ENCODE peak calls at places on chromosome 21, in five cellular contexts. R is OCI-LY7, Q is cardiac muscle cell, O is heart right ventricle, D is epithelial cell of esophagus. H is an unnamed sample.

GRCh38 chr21:22356663-22357062 is 1358.5 kb downstream of the NCAM2 start:
- DNase-seq in R (no peak), Q (no peak), O (no peak), D (no peak), H (no peak)

GRCh38 chr21:15667010-15667409 is 62.8 kb upstream of the USP25 start:
- DNase-seq in O (no peak), D (peak; percentile 83), Q (no peak), R (no peak), H (no peak)

GRCh38 chr21:31198575-31198974 is 145.5 kb downstream of the TIAM1 start:
- DNase-seq in R (peak; percentile 69), O (no peak), D (peak; percentile 63), Q (peak; percentile 66), H (peak; percentile 62)

GRCh38 chr21:29477347-29477746 is 178.6 kb downstream of the BACH1 start:
- DNase-seq in Q (no peak), O (no peak), D (no peak), R (no peak), H (no peak)

GRCh38 chr21:26553921-26554320 is 19.2 kb downstream of the CYYR1 start:
- DNase-seq in Q (no peak), O (no peak), D (no peak), R (no peak), H (no peak)

GRCh38 chr21:46599251-46599572 is 5.7 kb downstream of the S100B start:
- DNase-seq in R (no peak), D (no peak), O (peak; percentile 80), Q (peak; percentile 29), H (no peak)

GRCh38 chr21:26550357-26550756 is 22.7 kb downstream of the CYYR1 start:
- DNase-seq in D (peak; percentile 35), Q (no peak), O (no peak), R (no peak), H (no peak)

GRCh38 chr21:16082038-16082816 is 352.4 kb downstream of the USP25 start:
- DNase-seq in R (peak; percentile 43), D (peak; percentile 16), Q (peak; percentile 59), O (no peak), H (peak; percentile 50)

GRCh38 chr21:31052489-31053142 is 14.3 kb upstream of the KRTAP19-8 start:
- DNase-seq in Q (no peak), R (no peak), D (no peak), O (no peak), H (no peak)

GRCh38 chr21:42539342-42539741 is 25.7 kb downstream of the SLC37A1 start:
- DNase-seq in O (no peak), R (no peak), Q (no peak), D (no peak), H (no peak)

GRCh38 chr21:26136686-26137085 is 33.9 kb downstream of the APP start:
- DNase-seq in R (no peak), Q (no peak), O (no peak), D (no peak), H (peak; percentile 90)

GRCh38 chr21:26717146-26717739 is 128.0 kb downstream of the ADAMTS1 start:
- DNase-seq in R (peak; percentile 24), O (no peak), Q (peak; percentile 20), D (peak; percentile 23), H (peak; percentile 27)

GRCh38 chr21:16709866-16710550 is 802.8 kb upstream of the CXADR start:
- DNase-seq in D (no peak), R (no peak), Q (no peak), O (peak; percentile 4), H (no peak)

GRCh38 chr21:44531606-44532128 is 8.3 kb downstream of the KRTAP10-1 start:
- DNase-seq in Q (no peak), D (no peak), R (no peak), O (no peak), H (no peak)

GRCh38 chr21:24023936-24024335 is 1583.3 kb downstream of the MRPL39 start:
- DNase-seq in R (no peak), Q (no peak), O (no peak), D (no peak), H (no peak)

GRCh38 chr21:16180613-16181012 is 450.8 kb downstream of the USP25 start:
- DNase-seq in O (no peak), R (no peak), Q (no peak), D (no peak), H (no peak)

GRCh38 chr21:44510508-44511218 is 29.3 kb downstream of the KRTAP10-1 start:
- DNase-seq in R (peak; percentile 66), D (peak; percentile 20), Q (peak; percentile 79), O (peak; percentile 23), H (peak; percentile 77)

GRCh38 chr21:15054089-15054488 is 10.7 kb downstream of the NRIP1 start:
- DNase-seq in O (no peak), Q (no peak), R (no peak), D (no peak), H (no peak)

GRCh38 chr21:39106881-39107462 is 76.3 kb downstream of the PSMG1 start:
- DNase-seq in O (no peak), Q (no peak), D (no peak), R (no peak), H (no peak)

GRCh38 chr21:23131177-23131576 is 2133.0 kb downstream of the NCAM2 start:
- DNase-seq in Q (peak; percentile 9), R (no peak), O (no peak), D (peak; percentile 0), H (no peak)

GRCh38 chr21:44353200-44353970 is at the start of gene TRPM2:
- DNase-seq in R (peak; percentile 73), O (peak; percentile 64), Q (no peak), D (no peak), H (no peak)

GRCh38 chr21:16073571-16073970 is 343.8 kb downstream of the USP25 start:
- DNase-seq in D (no peak), Q (no peak), R (no peak), O (no peak), H (no peak)

GRCh38 chr21:14880922-14881321 is 183.9 kb downstream of the NRIP1 start:
- DNase-seq in D (peak; percentile 88), O (no peak), R (no peak), Q (no peak), H (no peak)

GRCh38 chr21:16454371-16454770 is 724.6 kb downstream of the USP25 start:
- DNase-seq in R (no peak), D (peak; percentile 14), O (no peak), Q (no peak), H (peak; percentile 15)

DNA sequence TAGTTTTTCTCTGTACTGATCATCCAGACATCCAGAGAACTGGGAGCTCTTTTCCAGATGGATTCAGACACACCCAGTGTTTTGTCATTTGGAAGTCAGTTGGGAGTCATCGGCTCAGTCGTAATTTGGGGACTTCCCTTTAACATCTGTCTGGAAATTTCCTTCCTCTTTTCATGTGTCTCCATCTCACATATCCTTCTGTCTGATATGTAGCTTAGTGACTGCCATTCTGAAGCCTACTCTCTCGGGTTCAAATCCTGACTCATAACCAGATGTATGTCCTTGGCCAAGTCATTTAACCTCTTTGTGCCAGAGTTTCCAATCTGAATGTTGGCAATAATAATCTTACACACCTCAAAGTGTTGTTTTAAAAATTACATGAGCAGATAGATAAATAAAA is 3.0 kb downstream of the MORC3 start:
- DNase-seq in Q (no peak), D (peak; percentile 57), O (peak; percentile 17), R (no peak), H (no peak)
- TF ChIP-seq CTCF in Q (no peak), D (no peak), O (no peak), R (no peak), H (no peak)

GRCh38 chr21:17900990-17901385 is 81.8 kb upstream of the C21orf91 start:
- DNase-seq in O (no peak), R (no peak), Q (no peak), D (no peak), H (no peak)

GRCh38 chr21:17900281-17900989 is 81.3 kb upstream of the C21orf91 start:
- DNase-seq in O (peak; percentile 41), D (no peak), Q (no peak), R (no peak), H (no peak)

GRCh38 chr21:17901458-17902092 is 82.4 kb upstream of the C21orf91 start:
- DNase-seq in O (no peak), Q (no peak), R (no peak), D (peak; percentile 51), H (no peak)

GRCh38 chr21:17903929-17904639 is 84.9 kb upstream of the C21orf91 start:
- DNase-seq in Q (no peak), D (no peak), R (no peak), O (no peak), H (no peak)

DNA sequence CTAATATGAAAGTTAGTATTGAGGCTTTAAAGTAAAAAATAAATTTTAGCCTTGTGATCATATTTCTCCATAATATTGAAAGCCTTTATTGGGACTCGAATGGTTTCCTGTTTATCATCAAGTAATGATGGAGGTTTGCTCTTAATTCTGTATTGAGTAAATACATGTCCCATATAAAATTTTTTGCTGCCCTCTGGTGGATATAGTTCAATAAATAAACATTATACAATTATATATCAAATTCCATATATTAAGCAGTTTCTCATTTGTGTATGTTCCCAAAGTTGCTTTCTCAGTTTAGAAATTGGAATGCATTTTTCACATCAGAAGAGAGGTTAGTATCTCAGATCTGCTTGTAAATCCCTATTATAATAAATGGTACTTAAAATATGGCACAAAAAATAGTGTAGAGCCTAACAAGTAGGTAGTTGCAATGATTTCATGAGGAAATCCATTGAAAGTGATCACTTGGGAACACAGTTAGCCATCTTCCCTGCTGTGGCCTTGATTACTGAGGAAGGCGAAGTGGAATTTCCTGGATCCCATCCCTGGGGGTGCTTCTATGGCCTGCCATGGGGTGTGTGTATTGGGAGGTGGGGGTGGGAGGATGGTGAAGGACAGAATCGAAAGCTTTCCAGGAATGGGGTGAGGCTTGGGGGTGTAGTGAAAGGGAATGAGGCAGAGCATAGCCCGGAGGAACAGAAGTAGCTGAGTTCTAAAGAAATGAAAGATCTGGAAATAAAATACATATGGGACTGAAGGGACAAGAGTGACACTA is 84.1 kb upstream of the C21orf91 start:
- DNase-seq in R (peak; percentile 74), O (no peak), D (peak; percentile 57), Q (peak; percentile 17), H (peak; percentile 67)
- TF ChIP-seq CTCF in R (peak; percentile 74), O (peak; percentile 42), D (peak; percentile 3), Q (no peak), H (peak; percentile 21)

DNA sequence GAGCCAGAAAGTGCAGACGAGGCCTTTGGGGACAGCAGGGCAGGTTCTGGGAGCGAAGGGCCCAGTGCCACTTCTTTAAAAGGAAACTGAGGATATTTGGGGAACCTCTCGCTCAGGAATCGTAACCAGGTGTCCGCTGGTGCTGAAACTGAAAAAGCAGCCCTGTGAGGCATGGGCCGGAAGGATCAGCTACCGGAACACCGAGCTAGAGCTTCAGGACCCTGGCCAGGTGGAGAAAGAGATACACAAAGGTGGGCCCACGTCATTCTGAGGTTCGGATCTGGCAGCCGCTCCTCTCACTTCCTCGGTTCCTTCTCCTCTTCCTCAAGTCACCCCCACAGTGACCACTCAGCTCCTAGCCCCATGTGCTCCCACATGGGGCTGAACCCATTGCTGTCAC is 18.1 kb downstream of the MX2 start:
- DNase-seq in D (no peak), Q (no peak), R (no peak), O (no peak), H (peak; percentile 78)
- TF ChIP-seq CTCF in D (no peak), Q (no peak), R (no peak), O (no peak), H (no peak)

DNA sequence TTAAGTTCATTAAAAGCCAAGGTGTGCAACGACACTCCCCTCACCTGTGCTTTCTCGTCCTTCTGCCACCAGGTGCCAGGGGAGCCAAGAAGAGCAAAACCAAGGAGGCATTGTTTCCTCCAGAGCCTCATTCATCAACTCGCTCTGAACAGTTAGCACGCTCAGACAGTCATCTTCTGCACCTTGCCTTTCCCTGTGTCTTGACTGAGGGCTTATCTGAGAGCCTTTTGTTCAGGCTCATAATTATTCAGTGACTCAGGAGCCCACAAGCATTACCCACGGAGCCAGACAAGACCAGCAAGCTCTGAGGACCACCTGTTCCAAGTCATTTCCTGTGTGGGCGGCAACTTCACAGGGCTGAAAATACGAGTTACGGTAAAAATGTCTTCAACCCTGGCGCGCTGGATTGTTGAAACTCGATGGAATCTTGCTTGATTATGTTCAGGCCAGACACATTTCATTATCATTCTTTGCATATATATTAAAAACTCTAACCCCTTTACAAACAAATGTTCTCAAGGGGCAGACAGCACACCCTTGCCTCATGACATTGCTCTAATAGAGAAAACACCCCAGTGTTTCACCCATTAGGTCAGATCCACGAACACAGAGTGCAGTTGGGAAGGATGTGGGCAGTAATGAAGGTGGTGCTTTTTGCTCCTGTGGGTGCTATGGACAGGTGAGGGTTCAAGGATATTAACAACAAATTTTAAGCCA is 89.7 kb upstream of the RUNX1 start:
- DNase-seq in R (peak; percentile 58), O (no peak), Q (no peak), D (peak; percentile 93), H (no peak)
- TF ChIP-seq CTCF in R (no peak), O (no peak), Q (no peak), D (peak; percentile 40), H (no peak)